ENCODE peak calls at places on chromosome 21, in seven cellular contexts. One of them, this sample, is unnamed.

GRCh38 chr21:29321908-29322569 is 23.3 kb downstream of the BACH1 start:
- DNase-seq in G401: no peak
- DNase-seq in T-helper 1 cell: no peak
- DNase-seq in activated CD8-positive, alpha-beta memory T cell treated with anti-CD3 and anti-CD28 coated beads, Interleukin-2, amount 10 ng/mL, durations not matched to agents 7 days and 5 days: no peak
- DNase-seq in fibroblast of lung: no peak
- DNase-seq in AML-193: no peak
- DNase-seq in Right ventricle myocardium superior: no peak
- DNase-seq in this sample: no peak

GRCh38 chr21:27366846-27367245 is 400.0 kb upstream of the ADAMTS5 start:
- DNase-seq in G401: no peak
- DNase-seq in AML-193: no peak
- DNase-seq in Right ventricle myocardium superior: no peak
- DNase-seq in T-helper 1 cell: no peak
- DNase-seq in activated CD8-positive, alpha-beta memory T cell treated with anti-CD3 and anti-CD28 coated beads, Interleukin-2, amount 10 ng/mL, durations not matched to agents 7 days and 5 days: no peak
- DNase-seq in fibroblast of lung: no peak
- DNase-seq in this sample: no peak

GRCh38 chr21:34367320-34367935 is 3.6 kb downstream of the KCNE2 start:
- DNase-seq in activated CD8-positive, alpha-beta memory T cell treated with anti-CD3 and anti-CD28 coated beads, Interleukin-2, amount 10 ng/mL, durations not matched to agents 7 days and 5 days: peak
- DNase-seq in fibroblast of lung: peak
- DNase-seq in Right ventricle myocardium superior: no peak
- DNase-seq in T-helper 1 cell: peak
- DNase-seq in AML-193: peak
- DNase-seq in G401: peak
- DNase-seq in this sample: peak

GRCh38 chr21:42229676-42230075 is 10.7 kb downstream of the ABCG1 start:
- DNase-seq in Right ventricle myocardium superior: no peak
- DNase-seq in AML-193: no peak
- DNase-seq in G401: no peak
- DNase-seq in fibroblast of lung: no peak
- DNase-seq in T-helper 1 cell: no peak
- DNase-seq in activated CD8-positive, alpha-beta memory T cell treated with anti-CD3 and anti-CD28 coated beads, Interleukin-2, amount 10 ng/mL, durations not matched to agents 7 days and 5 days: no peak
- DNase-seq in this sample: peak

GRCh38 chr21:29208044-29208665 is 77.7 kb downstream of the MAP3K7CL start:
- DNase-seq in activated CD8-positive, alpha-beta memory T cell treated with anti-CD3 and anti-CD28 coated beads, Interleukin-2, amount 10 ng/mL, durations not matched to agents 7 days and 5 days: no peak
- DNase-seq in Right ventricle myocardium superior: no peak
- DNase-seq in T-helper 1 cell: no peak
- DNase-seq in AML-193: no peak
- DNase-seq in G401: no peak
- DNase-seq in fibroblast of lung: no peak
- DNase-seq in this sample: no peak

GRCh38 chr21:36706951-36707762 is 8.2 kb downstream of the SIM2 start:
- DNase-seq in Right ventricle myocardium superior: no peak
- DNase-seq in G401: no peak
- DNase-seq in activated CD8-positive, alpha-beta memory T cell treated with anti-CD3 and anti-CD28 coated beads, Interleukin-2, amount 10 ng/mL, durations not matched to agents 7 days and 5 days: no peak
- DNase-seq in fibroblast of lung: peak
- DNase-seq in AML-193: no peak
- DNase-seq in T-helper 1 cell: no peak
- DNase-seq in this sample: peak

GRCh38 chr21:45858180-45858579 is 123.4 kb upstream of the COL6A1 start:
- DNase-seq in activated CD8-positive, alpha-beta memory T cell treated with anti-CD3 and anti-CD28 coated beads, Interleukin-2, amount 10 ng/mL, durations not matched to agents 7 days and 5 days: no peak
- DNase-seq in AML-193: no peak
- DNase-seq in G401: no peak
- DNase-seq in fibroblast of lung: no peak
- DNase-seq in T-helper 1 cell: no peak
- DNase-seq in Right ventricle myocardium superior: no peak
- DNase-seq in this sample: no peak

GRCh38 chr21:42463861-42464515 is 32.0 kb downstream of the RSPH1 start:
- DNase-seq in Right ventricle myocardium superior: no peak
- DNase-seq in activated CD8-positive, alpha-beta memory T cell treated with anti-CD3 and anti-CD28 coated beads, Interleukin-2, amount 10 ng/mL, durations not matched to agents 7 days and 5 days: peak
- DNase-seq in G401: peak
- DNase-seq in AML-193: no peak
- DNase-seq in fibroblast of lung: peak
- DNase-seq in T-helper 1 cell: peak
- DNase-seq in this sample: peak

GRCh38 chr21:22490044-22490443 is 1491.8 kb downstream of the NCAM2 start:
- DNase-seq in fibroblast of lung: no peak
- DNase-seq in AML-193: no peak
- DNase-seq in Right ventricle myocardium superior: no peak
- DNase-seq in T-helper 1 cell: no peak
- DNase-seq in activated CD8-positive, alpha-beta memory T cell treated with anti-CD3 and anti-CD28 coated beads, Interleukin-2, amount 10 ng/mL, durations not matched to agents 7 days and 5 days: no peak
- DNase-seq in G401: no peak
- DNase-seq in this sample: no peak

GRCh38 chr21:40210251-40210650 is 343.0 kb downstream of the PCP4 start:
- DNase-seq in G401: no peak
- DNase-seq in activated CD8-positive, alpha-beta memory T cell treated with anti-CD3 and anti-CD28 coated beads, Interleukin-2, amount 10 ng/mL, durations not matched to agents 7 days and 5 days: no peak
- DNase-seq in T-helper 1 cell: no peak
- DNase-seq in Right ventricle myocardium superior: no peak
- DNase-seq in fibroblast of lung: no peak
- DNase-seq in AML-193: no peak
- DNase-seq in this sample: no peak

GRCh38 chr21:44070391-44070790 is 36.8 kb upstream of the PWP2 start:
- DNase-seq in Right ventricle myocardium superior: no peak
- DNase-seq in activated CD8-positive, alpha-beta memory T cell treated with anti-CD3 and anti-CD28 coated beads, Interleukin-2, amount 10 ng/mL, durations not matched to agents 7 days and 5 days: no peak
- DNase-seq in G401: no peak
- DNase-seq in T-helper 1 cell: no peak
- DNase-seq in AML-193: no peak
- DNase-seq in fibroblast of lung: no peak
- DNase-seq in this sample: no peak

GRCh38 chr21:42171091-42172053 is 47.6 kb upstream of the ABCG1 start:
- DNase-seq in T-helper 1 cell: no peak
- DNase-seq in activated CD8-positive, alpha-beta memory T cell treated with anti-CD3 and anti-CD28 coated beads, Interleukin-2, amount 10 ng/mL, durations not matched to agents 7 days and 5 days: peak
- DNase-seq in Right ventricle myocardium superior: no peak
- DNase-seq in G401: no peak
- DNase-seq in fibroblast of lung: no peak
- DNase-seq in AML-193: no peak
- DNase-seq in this sample: peak

GRCh38 chr21:42174173-42174572 is 44.8 kb upstream of the ABCG1 start:
- DNase-seq in Right ventricle myocardium superior: no peak
- DNase-seq in AML-193: no peak
- DNase-seq in activated CD8-positive, alpha-beta memory T cell treated with anti-CD3 and anti-CD28 coated beads, Interleukin-2, amount 10 ng/mL, durations not matched to agents 7 days and 5 days: peak
- DNase-seq in T-helper 1 cell: no peak
- DNase-seq in G401: no peak
- DNase-seq in fibroblast of lung: no peak
- DNase-seq in this sample: no peak

GRCh38 chr21:45993210-45994085 is 11.9 kb downstream of the COL6A1 start:
- DNase-seq in G401: no peak
- DNase-seq in AML-193: no peak
- DNase-seq in Right ventricle myocardium superior: peak
- DNase-seq in T-helper 1 cell: no peak
- DNase-seq in activated CD8-positive, alpha-beta memory T cell treated with anti-CD3 and anti-CD28 coated beads, Interleukin-2, amount 10 ng/mL, durations not matched to agents 7 days and 5 days: no peak
- DNase-seq in fibroblast of lung: no peak
- DNase-seq in this sample: no peak

GRCh38 chr21:32562426-32562825 is 22.9 kb downstream of the TCP10L start:
- DNase-seq in T-helper 1 cell: no peak
- DNase-seq in fibroblast of lung: peak
- DNase-seq in G401: no peak
- DNase-seq in Right ventricle myocardium superior: no peak
- DNase-seq in AML-193: no peak
- DNase-seq in activated CD8-positive, alpha-beta memory T cell treated with anti-CD3 and anti-CD28 coated beads, Interleukin-2, amount 10 ng/mL, durations not matched to agents 7 days and 5 days: no peak
- DNase-seq in this sample: peak

GRCh38 chr21:33794586-33794985 is 121.0 kb downstream of the ATP5PO start:
- DNase-seq in G401: no peak
- DNase-seq in Right ventricle myocardium superior: no peak
- DNase-seq in AML-193: no peak
- DNase-seq in T-helper 1 cell: no peak
- DNase-seq in fibroblast of lung: no peak
- DNase-seq in activated CD8-positive, alpha-beta memory T cell treated with anti-CD3 and anti-CD28 coated beads, Interleukin-2, amount 10 ng/mL, durations not matched to agents 7 days and 5 days: no peak
- DNase-seq in this sample: no peak

GRCh38 chr21:37564341-37564923 is 197.9 kb downstream of the DYRK1A start:
- DNase-seq in activated CD8-positive, alpha-beta memory T cell treated with anti-CD3 and anti-CD28 coated beads, Interleukin-2, amount 10 ng/mL, durations not matched to agents 7 days and 5 days: peak
- DNase-seq in AML-193: peak
- DNase-seq in T-helper 1 cell: peak
- DNase-seq in Right ventricle myocardium superior: peak
- DNase-seq in G401: peak
- DNase-seq in fibroblast of lung: peak
- DNase-seq in this sample: peak

This sample was measured in dermis microvascular lymphatic vessel endothelial cell.